ENCODE peak calls at places on chromosomes 6 and 20, in five cellular contexts. O is K562, T is A549, S is IMR-90, K is HCT116. Z is an unnamed sample.

GRCh38 chr6:11324453-11325023 is 92.1 kb upstream of the NEDD9 start:
- DNase-seq in S (peak), T (no peak), O (no peak), K (no peak), Z (no peak)

GRCh38 chr6:159830481-159831372 is 30.7 kb downstream of the PNLDC1 start:
- DNase-seq in S (no peak), T (no peak), O (no peak), K (no peak), Z (no peak)

GRCh38 chr6:129209355-129209754 is 326.4 kb downstream of the LAMA2 start:
- DNase-seq in S (peak), T (no peak), K (no peak), O (no peak), Z (no peak)

GRCh38 chr6:75334266-75335040 is 49.9 kb upstream of the TMEM30A start:
- DNase-seq in S (peak), O (no peak), T (peak), K (no peak), Z (no peak)

GRCh38 chr6:2020909-2021308 is 224.5 kb downstream of the GMDS start:
- DNase-seq in K (no peak), T (no peak), S (peak), O (no peak), Z (no peak)

GRCh38 chr6:122770835-122771601 is 8.5 kb upstream of the FABP7 start:
- DNase-seq in T (no peak), O (no peak), S (no peak), K (no peak), Z (peak)

GRCh38 chr6:144912474-144912873 is 627.3 kb downstream of the UTRN start:
- DNase-seq in O (no peak), T (no peak), S (peak), K (no peak), Z (no peak)

GRCh38 chr6:52415917-52416628 is 4.1 kb upstream of the EFHC1 start:
- DNase-seq in T (no peak), O (peak), K (no peak), S (peak), Z (no peak)

GRCh38 chr6:84777888-84778287 is 13.5 kb upstream of the TBX18 start:
- DNase-seq in T (peak), O (no peak), K (no peak), S (no peak), Z (no peak)

GRCh38 chr6:121157913-121158312 is 176.4 kb downstream of the TBC1D32 start:
- DNase-seq in T (no peak), S (peak), K (no peak), O (no peak), Z (no peak)

GRCh38 chr6:107653183-107653580 is 163.3 kb downstream of the SOBP start:
- DNase-seq in K (no peak), T (no peak), S (no peak), O (peak), Z (no peak)

GRCh38 chr6:70282906-70283461 is 19.9 kb downstream of the COL9A1 start:
- DNase-seq in T (no peak), K (no peak), S (no peak), O (no peak), Z (no peak)

GRCh38 chr6:103284835-103285234 is 1574.9 kb downstream of the HACE1 start:
- DNase-seq in T (no peak), K (no peak), S (no peak), O (no peak), Z (no peak)

GRCh38 chr6:147054871-147055270 is 149.3 kb upstream of the STXBP5 start:
- DNase-seq in T (no peak), O (no peak), K (no peak), S (no peak), Z (no peak)

GRCh38 chr20:48285656-48286055 is 500.4 kb upstream of the SULF2 start:
- DNase-seq in O (no peak), K (no peak), T (peak), S (no peak), Z (peak)

GRCh38 chr20:34920055-34920454 is 35.6 kb downstream of the GSS start:
- DNase-seq in K (no peak), T (no peak), S (no peak), O (no peak), Z (no peak)

GRCh38 chr6:170087946-170088348 is 202.9 kb downstream of the DLL1 start:
- DNase-seq in T (no peak), O (no peak), K (no peak), S (no peak), Z (no peak)

GRCh38 chr20:44702776-44703175 is 12.4 kb upstream of the CCN5 start:
- DNase-seq in K (no peak), O (no peak), T (no peak), S (peak), Z (no peak)

GRCh38 chr6:77034161-77034560 is 429.1 kb downstream of the HTR1B start:
- DNase-seq in T (no peak), O (no peak), S (peak), K (no peak), Z (no peak)

GRCh38 chr6:15495375-15495901 is 167.4 kb downstream of the DTNBP1 start:
- DNase-seq in K (no peak), T (no peak), S (no peak), O (no peak), Z (no peak)

GRCh38 chr20:2104236-2104635 is 2.6 kb downstream of the STK35 start:
- DNase-seq in S (no peak), K (no peak), T (no peak), O (no peak), Z (no peak)

GRCh38 chr20:49700411-49701185 is 13.1 kb downstream of the B4GALT5 start:
- DNase-seq in O (peak), S (peak), T (peak), K (peak), Z (peak)

GRCh38 chr6:143061597-143062385 is 1.1 kb downstream of the AIG1 start:
- DNase-seq in K (no peak), O (no peak), S (peak), T (no peak), Z (peak)

GRCh38 chr6:152552616-152553209 is 84.4 kb downstream of the SYNE1 start:
- DNase-seq in O (peak), T (peak), K (peak), S (peak), Z (peak)

GRCh38 chr20:46558511-46558959 is 8.1 kb upstream of the OCSTAMP start:
- DNase-seq in O (no peak), K (no peak), T (peak), S (peak), Z (peak)

GRCh38 chr6:115544765-115545409 is 515.8 kb downstream of the FRK start:
- DNase-seq in O (no peak), K (no peak), S (no peak), T (no peak), Z (no peak)

GRCh38 chr6:122568865-122569264 is 41.3 kb upstream of the PKIB start:
- DNase-seq in S (no peak), T (no peak), O (no peak), K (no peak), Z (no peak)

GRCh38 chr6:105431226-105431625 is 28.3 kb upstream of the PREP start:
- DNase-seq in O (peak), T (peak), S (peak), K (peak), Z (peak)

GRCh38 chr20:56949318-56949717 is 317.1 kb downstream of the BMP7 start:
- DNase-seq in O (peak), K (peak), T (peak), S (no peak), Z (no peak)

GRCh38 chr6:36545767-36546663 is 1.3 kb downstream of the STK38 start:
- DNase-seq in S (peak), K (no peak), O (peak), T (no peak), Z (no peak)

GRCh38 chr6:1162367-1163275 is 149.3 kb upstream of the FOXQ1 start:
- DNase-seq in S (peak), O (no peak), K (no peak), T (no peak), Z (no peak)

GRCh38 chr20:64027981-64028685 is 7.8 kb upstream of the C20orf204 start:
- DNase-seq in O (no peak), T (no peak), S (no peak), K (no peak), Z (no peak)

GRCh38 chr20:64024141-64024990 is 11.6 kb upstream of the C20orf204 start:
- DNase-seq in S (no peak), T (no peak), O (no peak), K (no peak), Z (peak)

GRCh38 chr20:64025101-64025825 is 10.7 kb upstream of the C20orf204 start:
- DNase-seq in O (no peak), T (no peak), S (no peak), K (no peak), Z (no peak)

GRCh38 chr20:64023278-64024140 is 12.5 kb upstream of the C20orf204 start:
- DNase-seq in O (no peak), T (no peak), K (no peak), S (no peak), Z (no peak)

GRCh38 chr20:64025826-64026412 is 10.1 kb upstream of the C20orf204 start:
- DNase-seq in T (no peak), O (no peak), S (no peak), K (no peak), Z (no peak)
- TF ChIP-seq RAD21 in T (no peak), O (no peak), S (no peak), K (no peak), Z (no peak)

GRCh38 chr6:35049346-35049745 is 91.8 kb downstream of the TCP11 start:
- DNase-seq in S (no peak), T (no peak), K (no peak), O (no peak), Z (no peak)

GRCh38 chr6:35046862-35047261 is 94.3 kb downstream of the TCP11 start:
- DNase-seq in S (no peak), T (no peak), O (no peak), K (no peak), Z (no peak)

GRCh38 chr6:35048631-35049083 is 92.5 kb downstream of the TCP11 start:
- DNase-seq in K (no peak), O (no peak), S (peak), T (no peak), Z (no peak)

GRCh38 chr6:35047265-35048011 is 93.7 kb downstream of the TCP11 start:
- DNase-seq in T (no peak), K (no peak), S (peak), O (no peak), Z (no peak)

GRCh38 chr6:35048031-35048613 is 93.0 kb downstream of the TCP11 start:
- DNase-seq in K (no peak), T (no peak), O (no peak), S (no peak), Z (no peak)
- TF ChIP-seq RAD21 in K (no peak), T (no peak), O (no peak), S (no peak), Z (no peak)

GRCh38 chr20:63941282-63942060 is 14.7 kb downstream of the UCKL1 start:
- DNase-seq in O (peak), S (no peak), T (peak), K (no peak), Z (no peak)
- TF ChIP-seq RAD21 in O (no peak), S (no peak), T (no peak), K (no peak), Z (no peak)

DNA sequence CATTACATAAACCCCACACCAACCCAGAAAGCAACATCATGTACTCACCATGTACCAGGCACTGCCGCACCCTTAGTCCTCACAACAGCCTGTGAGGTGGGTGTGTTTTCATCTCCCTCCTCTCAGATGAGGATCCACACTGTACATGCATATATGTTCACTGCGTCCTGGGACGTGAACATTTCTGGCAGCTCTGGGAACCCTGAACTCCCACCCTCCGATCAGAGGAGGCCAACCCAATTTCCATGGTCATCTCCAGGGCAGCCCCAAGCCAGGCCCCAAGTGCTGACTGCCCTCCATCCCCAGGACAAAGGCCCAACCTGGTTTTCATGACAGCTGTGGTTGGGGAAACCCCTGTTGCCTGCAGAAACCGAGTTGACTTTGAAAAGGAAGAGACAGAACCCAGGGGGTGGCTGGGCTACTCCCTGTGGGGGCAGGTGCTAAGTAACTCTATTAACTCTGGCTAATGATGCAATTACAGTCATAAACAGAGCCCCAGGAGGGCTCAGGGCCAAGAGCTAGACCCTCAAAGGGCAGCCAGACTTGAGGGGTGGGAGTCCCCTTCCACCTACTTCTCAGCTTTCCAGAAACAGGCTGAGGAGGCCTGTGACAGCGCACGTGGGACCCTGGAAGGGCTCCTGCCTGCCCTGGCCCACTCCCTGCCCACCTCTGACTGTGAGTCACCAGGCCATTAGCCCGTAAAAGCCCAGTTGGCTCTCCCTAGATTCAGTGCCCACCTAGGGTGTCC is 2.6 kb downstream of the TFEB start:
- DNase-seq in O (no peak), T (no peak), S (no peak), K (no peak), Z (no peak)
- TF ChIP-seq RAD21 in O (no peak), T (no peak), S (no peak), K (no peak), Z (no peak)

Z was measured in HepG2.